ENCODE peak calls at places on chromosome 4, in six cellular contexts. V is NCI-H748 treated with DMSO at 0.1 percent for 48 hours; P is HL-60; R is RPMI7951; U is DMS 273 treated with DMSO at 0.1 percent for 48 hours; C is activated CD4-positive, alpha-beta T cell treated with anti-CD3 and anti-CD28 coated beads, Interleukin-2, amount 50 U/mL, for 1 hour. M is an unnamed sample.

GRCh38 chr4:18033111-18034085 is 11.8 kb upstream of the LCORL start:
- DNase-seq in P (no peak), C (no peak), V (no peak), R (no peak), U (no peak), M (no peak)

GRCh38 chr4:98377626-98378025 is 116.4 kb downstream of the RAP1GDS1 start:
- DNase-seq in P (no peak), C (no peak), V (no peak), R (no peak), U (no peak), M (no peak)

GRCh38 chr4:152357206-152357605 is 178.7 kb downstream of the FBXW7 start:
- DNase-seq in R (no peak), U (no peak), V (no peak), P (no peak), C (no peak), M (no peak)

GRCh38 chr4:14783011-14783877 is 219.0 kb upstream of the CPEB2 start:
- DNase-seq in V (no peak), C (no peak), U (no peak), R (peak), P (no peak), M (no peak)

GRCh38 chr4:179285696-179286095 is 1843.5 kb upstream of the AGA start:
- DNase-seq in V (peak), C (no peak), R (no peak), P (no peak), U (no peak), M (no peak)

GRCh38 chr4:53734584-53735363 is 143.5 kb upstream of the LNX1 start:
- DNase-seq in V (no peak), C (no peak), P (no peak), U (no peak), R (peak), M (no peak)

GRCh38 chr4:168651374-168651773 is 154.5 kb downstream of the PALLD start:
- DNase-seq in V (no peak), P (no peak), R (no peak), U (no peak), C (no peak), M (no peak)

GRCh38 chr4:152605641-152606304 is 69.9 kb upstream of the FBXW7 start:
- DNase-seq in R (peak), U (no peak), P (no peak), C (no peak), V (no peak), M (no peak)

GRCh38 chr4:7654550-7655266 is 220.0 kb upstream of the PSAPL1 start:
- DNase-seq in P (no peak), C (no peak), R (no peak), U (no peak), V (no peak), M (no peak)

GRCh38 chr4:157265281-157265680 is 44.8 kb downstream of the GRIA2 start:
- DNase-seq in P (no peak), V (peak), U (peak), C (no peak), R (no peak), M (no peak)

M was measured in SIG-M5.